ENCODE peak calls at places on chromosomes 5 and 9, in five cellular contexts. J is CD8-positive, alpha-beta T cell; L is aorta; K is psoas muscle; F is A549. R is an unnamed sample. For H3K4me1, the result is how much of the 10 kb centered on the place peaks cover.

GRCh38 chr5:159324097-159324760 is 6.1 kb downstream of the IL12B start:
- DNase-seq in K (no peak), F (no peak), L (no peak), J (no peak), R (no peak)

GRCh38 chr9:18926513-18926912 is 106.5 kb downstream of the SAXO1 start:
- DNase-seq in L (no peak), F (no peak), J (no peak), K (no peak), R (no peak)

GRCh38 chr5:168118042-168118668 is 173.3 kb upstream of the WWC1 start:
- DNase-seq in L (no peak), J (no peak), K (no peak), F (no peak), R (no peak)

GRCh38 chr5:40481226-40481625 is 198.5 kb upstream of the PTGER4 start:
- DNase-seq in J (no peak), L (no peak), K (no peak), F (no peak), R (no peak)

GRCh38 chr5:161547573-161548471 is 1.3 kb upstream of the GABRB2 start:
- DNase-seq in F (peak), K (no peak), L (peak), J (no peak), R (no peak)

GRCh38 chr9:91758491-91758981 is 191.5 kb downstream of the ROR2 start:
- DNase-seq in J (no peak), K (no peak), L (no peak), F (peak), R (no peak)

GRCh38 chr9:27548055-27548741 is 18.6 kb upstream of the MOB3B start:
- DNase-seq in F (peak), J (no peak), L (no peak), K (no peak), R (no peak)

GRCh38 chr5:159581502-159582249 is 251.4 kb upstream of the IL12B start:
- DNase-seq in J (no peak), F (peak), L (peak), K (no peak), R (no peak)

GRCh38 chr5:139100825-139101224 is 97.3 kb downstream of the SIL1 start:
- DNase-seq in L (no peak), K (no peak), F (peak), J (no peak), R (no peak)

GRCh38 chr5:2747372-2748179 is 3.9 kb downstream of the IRX2 start:
- DNase-seq in K (no peak), L (no peak), J (no peak), F (no peak), R (no peak)
- H3K4me1 ChIP-seq in K (under half), L (under half), J (under half), F (under half), R (under half)

GRCh38 chr9:128102196-128102595 is 25.3 kb downstream of the PTGES2 start:
- DNase-seq in L (no peak), F (no peak), K (no peak), J (no peak), R (no peak)
- H3K4me1 ChIP-seq in L (under half), F (under half), K (half or more), J (half or more), R (under half)

GRCh38 chr5:151060742-151061141 is 20.1 kb downstream of the TNIP1 start:
- DNase-seq in K (peak), F (no peak), J (no peak), L (no peak), R (no peak)
- H3K4me1 ChIP-seq in K (half or more), F (half or more), J (under half), L (under half), R (under half)

GRCh38 chr9:126622872-126623271 is 9.1 kb downstream of the LMX1B start:
- DNase-seq in K (no peak), J (no peak), F (no peak), L (no peak), R (no peak)
- H3K4me1 ChIP-seq in K (under half), J (under half), F (under half), L (under half), R (under half)

GRCh38 chr9:86939311-86939710 is 8.0 kb downstream of the GAS1 start:
- DNase-seq in J (no peak), F (no peak), L (no peak), K (no peak), R (no peak)

GRCh38 chr9:86941196-86941595 is 6.1 kb downstream of the GAS1 start:
- DNase-seq in F (no peak), J (no peak), K (no peak), L (no peak), R (no peak)

GRCh38 chr9:86940774-86941173 is 6.5 kb downstream of the GAS1 start:
- DNase-seq in L (no peak), K (no peak), F (no peak), J (no peak), R (no peak)

GRCh38 chr9:86938780-86939179 is 8.5 kb downstream of the GAS1 start:
- DNase-seq in J (no peak), K (no peak), L (no peak), F (no peak), R (no peak)

DNA sequence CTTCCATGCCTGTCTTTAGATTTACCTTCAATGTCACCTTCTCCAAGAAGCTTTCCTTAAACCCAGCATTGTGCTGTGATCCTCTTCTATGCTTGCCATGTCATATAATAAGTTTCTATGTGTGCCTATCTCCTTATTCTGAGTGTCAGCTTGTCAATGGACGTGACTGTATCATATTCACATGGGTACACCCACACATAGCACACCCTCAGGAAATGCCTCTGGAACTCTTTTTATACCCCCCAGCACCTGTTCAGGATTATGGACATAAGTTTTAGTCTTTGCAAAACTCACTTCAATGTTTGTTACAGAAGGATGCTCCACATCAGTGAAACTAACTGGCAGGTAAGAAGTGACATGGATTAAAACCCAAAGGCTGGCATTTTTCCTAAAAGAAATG is 7.4 kb downstream of the GAS1 start:
- DNase-seq in K (no peak), L (no peak), J (no peak), F (no peak), R (no peak)
- H3K4me1 ChIP-seq in K (under half), L (under half), J (under half), F (under half), R (under half)

GRCh38 chr9:6779417-6780241 is 21.9 kb downstream of the KDM4C start:
- DNase-seq in J (no peak), L (no peak), F (no peak), K (no peak), R (no peak)

GRCh38 chr9:6782981-6783380 is 25.2 kb downstream of the KDM4C start:
- DNase-seq in L (no peak), J (no peak), K (no peak), F (no peak), R (no peak)

GRCh38 chr9:6781476-6781875 is 23.7 kb downstream of the KDM4C start:
- DNase-seq in F (no peak), J (no peak), K (no peak), L (no peak), R (no peak)

GRCh38 chr9:6782378-6782777 is 24.6 kb downstream of the KDM4C start:
- DNase-seq in L (no peak), F (no peak), J (no peak), K (no peak), R (no peak)

DNA sequence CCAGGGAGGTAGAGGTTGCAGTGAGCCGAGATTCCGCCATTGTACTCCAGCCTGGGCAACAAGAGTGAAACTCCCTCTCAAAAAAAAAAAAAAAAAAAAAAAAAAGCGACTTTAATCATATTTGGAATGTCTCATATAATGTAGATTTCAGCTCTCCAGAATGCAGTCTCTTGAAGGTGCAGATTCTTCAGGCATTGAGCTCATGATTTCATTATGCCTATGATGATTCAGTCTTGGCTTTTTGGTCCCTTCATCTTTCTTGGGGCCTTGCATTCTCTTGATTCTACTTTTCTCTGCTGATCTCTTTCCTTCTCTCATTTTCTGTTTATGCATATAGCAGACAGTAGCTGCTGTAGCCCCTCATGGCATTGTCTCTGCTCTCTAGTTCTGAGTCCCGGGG is 22.9 kb downstream of the KDM4C start:
- DNase-seq in L (no peak), F (no peak), K (no peak), J (no peak), R (no peak)
- H3K4me1 ChIP-seq in L (under half), F (under half), K (half or more), J (half or more), R (under half)

DNA sequence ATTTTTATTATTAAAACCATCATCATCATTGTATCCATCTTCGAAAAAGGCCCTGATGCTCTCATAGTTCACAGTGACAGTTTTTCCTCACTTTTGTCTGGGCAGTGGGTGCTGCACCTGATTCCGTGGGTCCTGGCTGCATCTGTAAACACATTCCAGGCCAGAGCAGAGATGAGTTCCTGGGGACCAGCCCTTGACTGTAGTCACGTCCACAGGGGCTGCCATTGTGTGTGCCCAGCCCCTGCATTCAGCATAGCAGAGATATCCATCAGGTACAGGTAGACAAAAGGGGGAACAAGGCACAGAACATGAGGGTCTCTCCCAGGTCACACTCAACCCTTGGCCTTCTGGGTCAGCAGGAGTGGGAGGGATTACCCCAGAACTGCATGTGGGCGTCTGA is 189.0 kb downstream of the NR3C1 start:
- DNase-seq in K (no peak), F (no peak), J (no peak), L (no peak), R (no peak)
- H3K4me1 ChIP-seq in K (under half), F (under half), J (under half), L (under half), R (under half)

GRCh38 chr5:151096001-151096373 is 15.2 kb upstream of the TNIP1 start:
- DNase-seq in L (no peak), J (no peak), F (no peak), K (no peak), R (no peak)

GRCh38 chr5:151094054-151094858 is 13.4 kb upstream of the TNIP1 start:
- DNase-seq in K (no peak), L (no peak), F (peak), J (peak), R (no peak)

GRCh38 chr5:151094861-151095260 is 14.0 kb upstream of the TNIP1 start:
- DNase-seq in L (no peak), K (no peak), J (no peak), F (no peak), R (no peak)

GRCh38 chr5:151097081-151097480 is 16.2 kb upstream of the TNIP1 start:
- DNase-seq in F (no peak), L (no peak), J (no peak), K (no peak), R (no peak)

DNA sequence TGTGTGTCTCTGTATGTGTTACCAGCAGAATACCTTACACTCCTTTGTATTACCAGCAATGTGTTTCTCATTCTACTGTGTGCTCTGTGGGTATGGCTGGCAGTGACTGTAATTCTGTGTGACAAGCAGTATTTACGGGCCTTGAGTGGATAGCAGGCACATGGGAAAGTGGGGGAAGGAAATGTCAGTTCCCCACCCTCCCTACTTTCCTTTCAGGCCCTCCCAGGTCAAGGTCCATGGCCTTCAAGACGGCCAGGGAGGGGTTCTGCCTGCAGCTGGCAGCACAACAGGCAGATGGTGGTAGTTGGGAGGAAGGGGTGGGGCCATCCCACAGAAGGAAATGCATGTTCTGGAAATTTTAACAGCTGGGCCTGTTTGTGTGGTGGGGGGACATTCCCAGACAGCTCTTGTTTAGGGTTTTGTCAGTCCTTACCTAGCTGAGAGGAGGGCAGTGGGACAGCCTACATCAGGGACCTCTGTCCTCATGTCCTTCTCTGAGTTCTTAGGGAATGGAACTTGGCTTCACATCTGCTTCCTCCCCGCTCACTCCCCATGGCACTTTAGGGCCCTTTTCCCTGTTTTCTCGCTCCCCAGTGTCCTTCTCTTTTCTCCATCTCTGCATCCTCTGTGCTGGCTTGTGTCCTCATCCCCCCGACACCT is 14.6 kb upstream of the TNIP1 start:
- DNase-seq in F (peak), K (no peak), J (no peak), L (no peak), R (no peak)
- H3K4me1 ChIP-seq in F (under half), K (under half), J (half or more), L (under half), R (half or more)

GRCh38 chr9:14323083-14323968 is 9.4 kb upstream of the NFIB start:
- DNase-seq in L (no peak), J (no peak), F (no peak), K (no peak), R (no peak)

GRCh38 chr9:14321517-14322125 is 7.7 kb upstream of the NFIB start:
- DNase-seq in J (no peak), F (no peak), L (no peak), K (no peak), R (no peak)

GRCh38 chr9:14323969-14324366 is 10.0 kb upstream of the NFIB start:
- DNase-seq in F (no peak), K (no peak), J (no peak), L (no peak), R (no peak)

GRCh38 chr9:14322211-14323082 is 8.5 kb upstream of the NFIB start:
- DNase-seq in L (peak), F (peak), J (peak), K (peak), R (peak)

DNA sequence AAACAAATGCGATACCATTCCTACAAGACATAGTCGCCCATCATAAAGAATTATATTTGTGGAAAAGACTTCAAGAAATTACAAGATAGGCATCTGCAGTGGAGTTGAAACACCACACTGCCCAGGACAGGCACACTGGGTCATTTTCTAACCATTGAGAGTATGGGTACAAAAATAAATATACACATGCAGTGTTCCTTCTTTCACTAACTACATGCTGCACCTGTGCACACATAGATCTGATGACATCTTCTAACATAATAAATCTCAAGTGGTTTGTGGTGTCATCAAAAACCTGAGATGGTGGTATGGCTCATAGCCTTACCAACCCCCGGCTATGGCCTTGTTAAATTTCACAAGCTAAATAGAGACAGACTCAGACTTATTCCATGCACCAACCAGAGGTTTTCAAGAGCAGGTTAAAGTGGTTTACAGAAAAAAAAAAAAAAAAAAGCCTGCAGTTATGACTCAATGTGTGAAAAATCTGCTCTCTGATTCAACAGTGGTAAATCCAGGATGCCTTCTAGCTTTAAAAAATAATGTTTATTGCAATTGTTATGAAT is 12.4 kb upstream of the NFIB start:
- DNase-seq in F (peak), K (no peak), L (no peak), J (no peak), R (no peak)
- H3K4me1 ChIP-seq in F (under half), K (under half), L (under half), J (under half), R (under half)

R was measured in naive thymus-derived CD4-positive, alpha-beta T cell.